ENCODE peak calls at places on chromosomes 4 and X, in six cellular contexts. K is upper lobe of right lung, U is astrocyte, F is neural progenitor cell, J is H1, L is cardiac muscle cell. S is an unnamed sample.

GRCh38 chrX:94600077-94600476 is 926.1 kb downstream of the FAM133A start:
- DNase-seq in K (no peak), U (no peak), F (no peak), J (no peak), L (no peak), S (no peak)

GRCh38 chr4:18422685-18423084 is 401.1 kb upstream of the LCORL start:
- DNase-seq in K (no peak), U (no peak), F (no peak), J (no peak), L (no peak), S (no peak)

GRCh38 chr4:150425161-150425560 is 156.8 kb upstream of the MAB21L2 start:
- DNase-seq in K (no peak), U (no peak), F (no peak), J (no peak), L (no peak), S (no peak)

GRCh38 chrX:98407526-98408049 is 1523.9 kb downstream of the RPA4 start:
- DNase-seq in K (no peak), U (no peak), F (no peak), J (no peak), L (no peak), S (no peak)

GRCh38 chr4:69060651-69061308 is 35.5 kb upstream of the UGT2B7 start:
- DNase-seq in K (no peak), U (no peak), F (peak; percentile 3), J (no peak), L (no peak), S (no peak)

GRCh38 chr4:169152104-169152503 is 118.7 kb downstream of the SH3RF1 start:
- DNase-seq in K (no peak), U (no peak), F (no peak), J (no peak), L (no peak), S (no peak)

GRCh38 chrX:39764441-39764914 is 333.3 kb downstream of the BCOR start:
- DNase-seq in K (no peak), U (peak; percentile 20), F (peak; percentile 53), J (no peak), L (peak; percentile 57), S (no peak)

GRCh38 chr4:3706111-3706511 is 60.1 kb upstream of the ADRA2C start:
- DNase-seq in K (peak; percentile 47), U (no peak), F (no peak), J (no peak), L (no peak), S (no peak)

GRCh38 chr4:89800527-89801103 is 36.3 kb downstream of the SNCA start:
- DNase-seq in K (no peak), U (peak; percentile 86), F (peak; percentile 33), J (no peak), L (peak; percentile 62), S (no peak)

GRCh38 chr4:152106781-152107321 is 346.0 kb upstream of the GATB start:
- DNase-seq in K (no peak), U (peak; percentile 30), F (no peak), J (no peak), L (peak; percentile 19), S (no peak)

GRCh38 chrX:116230136-116230886 is 59.8 kb downstream of the AGTR2 start:
- DNase-seq in K (no peak), U (no peak), F (no peak), J (no peak), L (no peak), S (no peak)

GRCh38 chr4:165945991-165946390 is 73.0 kb downstream of the TLL1 start:
- DNase-seq in K (no peak), U (no peak), F (peak; percentile 4), J (no peak), L (peak; percentile 0), S (no peak)

GRCh38 chr4:31917334-31917733 is 1197.2 kb downstream of the PCDH7 start:
- DNase-seq in K (no peak), U (no peak), F (no peak), J (no peak), L (no peak), S (no peak)

GRCh38 chr4:140249351-140249750 is 95.4 kb upstream of the MAML3 start:
- DNase-seq in K (no peak), U (peak; percentile 32), F (no peak), J (no peak), L (peak; percentile 62), S (no peak)

GRCh38 chrX:151974336-151975227 is at the start of gene GABRE:
- DNase-seq in K (peak; percentile 79), U (no peak), F (peak; percentile 69), J (no peak), L (peak; percentile 56), S (peak; percentile 72)

GRCh38 chr4:22688236-22688635 is 4.5 kb upstream of the GBA3 start:
- DNase-seq in K (no peak), U (peak; percentile 72), F (no peak), J (no peak), L (peak; percentile 29), S (no peak)

GRCh38 chr4:2617955-2618354 is 81.5 kb downstream of the FAM193A start:
- DNase-seq in K (peak; percentile 7), U (no peak), F (no peak), J (no peak), L (no peak), S (no peak)

GRCh38 chrX:1126738-1127137 is 85.7 kb downstream of the CRLF2 start:
- DNase-seq in K (peak; percentile 26), U (no peak), F (no peak), J (no peak), L (no peak), S (no peak)

GRCh38 chr4:16591867-16592266 is 306.6 kb downstream of the LDB2 start:
- DNase-seq in K (no peak), U (no peak), F (peak; percentile 85), J (no peak), L (peak; percentile 84), S (peak; percentile 19)

GRCh38 chr4:32658019-32658418 is 1937.8 kb downstream of the PCDH7 start:
- DNase-seq in K (no peak), U (no peak), F (no peak), J (no peak), L (no peak), S (peak; percentile 3)

GRCh38 chr4:38131371-38132139 is 171.4 kb downstream of the PTTG2 start:
- DNase-seq in K (no peak), U (peak; percentile 77), F (peak; percentile 80), J (peak; percentile 43), L (peak; percentile 39), S (peak; percentile 57)

GRCh38 chrX:81257817-81258216 is 55.9 kb downstream of the SH3BGRL start:
- DNase-seq in K (no peak), U (no peak), F (no peak), J (no peak), L (no peak), S (no peak)

GRCh38 chrX:9842541-9842940 is 56.3 kb downstream of the SHROOM2 start:
- DNase-seq in K (no peak), U (no peak), F (peak; percentile 58), J (no peak), L (no peak), S (peak; percentile 39)

GRCh38 chr4:87707279-87707918 is 57.3 kb downstream of the DMP1 start:
- DNase-seq in K (no peak), U (no peak), F (no peak), J (no peak), L (peak; percentile 26), S (no peak)

GRCh38 chr4:16772366-16772850 is 126.0 kb downstream of the LDB2 start:
- DNase-seq in K (no peak), U (no peak), F (no peak), J (no peak), L (peak; percentile 69), S (no peak)

GRCh38 chr4:184474261-184475095 is at the start of gene IRF2:
- DNase-seq in K (peak; percentile 99), U (peak; percentile 95), F (peak; percentile 94), J (peak; percentile 77), L (peak; percentile 99), S (peak; percentile 98)

GRCh38 chr4:1043162-1043561 is 31.7 kb downstream of the FGFRL1 start:
- DNase-seq in K (no peak), U (no peak), F (no peak), J (no peak), L (no peak), S (no peak)

GRCh38 chr4:70183168-70183939 is 12.2 kb upstream of the ODAM start:
- DNase-seq in K (no peak), U (peak; percentile 1), F (peak; percentile 82), J (peak; percentile 9), L (peak; percentile 84), S (peak; percentile 79)

GRCh38 chrX:17584248-17584681 is 153.0 kb upstream of the SCML1 start:
- DNase-seq in K (no peak), U (peak; percentile 80), F (no peak), J (no peak), L (peak; percentile 32), S (no peak)

GRCh38 chr4:134089885-134090284 is 111.7 kb downstream of the PABPC4L start:
- DNase-seq in K (no peak), U (peak; percentile 1), F (no peak), J (no peak), L (no peak), S (peak; percentile 5)

GRCh38 chr4:80566203-80566872 is 230.8 kb downstream of the CFAP299 start:
- DNase-seq in K (no peak), U (no peak), F (no peak), J (no peak), L (no peak), S (no peak)
- H3K27ac ChIP-seq in K (no peak overlapping the region), U (no peak overlapping the region), F (no peak overlapping the region), J (no peak overlapping the region), L (no peak overlapping the region), S (no peak overlapping the region)

GRCh38 chrX:42289492-42290385 is 366.4 kb upstream of the CASK start:
- DNase-seq in K (no peak), U (no peak), F (no peak), J (no peak), L (no peak), S (no peak)

GRCh38 chrX:42290608-42291007 is 367.3 kb upstream of the CASK start:
- DNase-seq in K (no peak), U (no peak), F (peak; percentile 11), J (no peak), L (peak; percentile 17), S (no peak)
- TF ChIP-seq CTCF in K (no peak), U (peak; percentile 7), F (peak; percentile 57), J (no peak), L (no peak), S (peak; percentile 14)

GRCh38 chrX:66164931-66165330 is 884 bp downstream of the HEPH start:
- DNase-seq in K (no peak), U (no peak), F (no peak), J (no peak), L (no peak), S (no peak)

GRCh38 chrX:66163447-66163846 is 600 bp upstream of the HEPH start:
- DNase-seq in K (no peak), U (no peak), F (no peak), J (no peak), L (no peak), S (no peak)

GRCh38 chrX:66164470-66164869 is 423 bp downstream of the HEPH start:
- DNase-seq in K (no peak), U (no peak), F (peak; percentile 11), J (no peak), L (no peak), S (no peak)

GRCh38 chrX:66162331-66162822 is 1.7 kb upstream of the HEPH start:
- DNase-seq in K (no peak), U (no peak), F (no peak), J (no peak), L (no peak), S (peak; percentile 60)

GRCh38 chrX:66163849-66164401 is at the start of gene HEPH:
- DNase-seq in K (no peak), U (peak; percentile 33), F (peak; percentile 65), J (peak; percentile 2), L (peak; percentile 64), S (peak; percentile 36)
- H3K27ac ChIP-seq in K (no peak within 1 kb of the TSS), U (peak within 1 kb of the TSS; percentile 26), F (peak within 1 kb of the TSS; percentile 13), J (no peak within 1 kb of the TSS), L (peak within 1 kb of the TSS; percentile 77), S (peak within 1 kb of the TSS; percentile 93)

GRCh38 chr4:98672583-98673281 is 14.3 kb upstream of the TSPAN5 start:
- DNase-seq in K (no peak), U (no peak), F (no peak), J (no peak), L (no peak), S (no peak)
- TF ChIP-seq CTCF in K (no peak), U (no peak), F (no peak), J (no peak), L (no peak), S (no peak)

S was measured in hepatocyte.